ENCODE peak calls at places on chromosomes 6 and 20, in nine cellular contexts. T is uterus; B is cardiac muscle cell; Z is left ventricle myocardium inferior; M is ovary; Y is effector memory CD4-positive, alpha-beta T cell; S is mesendoderm; R is testis; C is HCT116. U is an unnamed sample. For H3K4me1, the result is how much of the 10 kb centered on the place peaks cover.

GRCh38 chr6:134707342-134707982 is 242.4 kb downstream of the ALDH8A1 start:
- DNase-seq in B (peak), T (no peak), M (no peak), R (no peak), S (peak), Y (no peak), Z (no peak), C (no peak), U (no peak)

GRCh38 chr6:160069050-160069454 is 52.6 kb upstream of the SLC22A1 start:
- DNase-seq in R (no peak), S (no peak), T (no peak), Y (no peak), Z (no peak), B (no peak), C (no peak), M (no peak), U (peak)

GRCh38 chr20:4717816-4718215 is 3.9 kb upstream of the PRND start:
- DNase-seq in S (peak), B (peak), C (no peak), Z (no peak), R (no peak), M (no peak), Y (no peak), T (no peak), U (no peak)

GRCh38 chr6:141313986-141314385 is 818.7 kb upstream of the GJE1 start:
- DNase-seq in Z (no peak), Y (no peak), B (no peak), R (no peak), C (no peak), T (no peak), M (no peak), S (no peak), U (no peak)

GRCh38 chr6:20056350-20056992 is 155.8 kb downstream of the MBOAT1 start:
- DNase-seq in M (no peak), B (peak), S (peak), T (no peak), R (no peak), C (peak), Z (no peak), Y (no peak), U (no peak)

GRCh38 chr6:122778961-122779671 is 400 bp upstream of the FABP7 start:
- DNase-seq in Y (no peak), M (no peak), B (no peak), Z (no peak), S (peak), T (no peak), C (no peak), R (no peak), U (no peak)

GRCh38 chr6:157229733-157230132 is 93.6 kb downstream of the TMEM242 start:
- DNase-seq in M (no peak), Z (no peak), S (no peak), B (no peak), C (no peak), T (no peak), Y (no peak), R (no peak), U (no peak)

GRCh38 chr20:48574383-48574782 is 253.4 kb downstream of the PREX1 start:
- DNase-seq in Z (no peak), C (peak), B (peak), Y (no peak), T (no peak), M (no peak), R (peak), S (peak), U (no peak)

GRCh38 chr6:160156842-160157241 is 35.2 kb downstream of the SLC22A1 start:
- DNase-seq in C (no peak), M (no peak), S (no peak), R (no peak), T (no peak), Y (no peak), Z (no peak), B (peak), U (no peak)

GRCh38 chr6:110897433-110897832 is 22.8 kb downstream of the AMD1 start:
- DNase-seq in S (no peak), B (no peak), R (no peak), C (no peak), M (no peak), T (no peak), Z (no peak), Y (no peak), U (no peak)

GRCh38 chr6:12931639-12932038 is 215.1 kb downstream of the PHACTR1 start:
- DNase-seq in Z (no peak), C (no peak), S (no peak), Y (no peak), B (no peak), R (no peak), M (no peak), T (no peak), U (no peak)

GRCh38 chr6:5851261-5851757 is 155.4 kb downstream of the NRN1 start:
- DNase-seq in Y (peak), C (no peak), Z (peak), S (peak), T (no peak), M (no peak), R (peak), B (peak), U (no peak)

GRCh38 chr6:43083041-43083669 is 7.0 kb downstream of the PTK7 start:
- DNase-seq in B (no peak), Z (no peak), T (peak), R (no peak), C (no peak), Y (no peak), S (peak), M (no peak), U (no peak)

GRCh38 chr20:51894201-51894600 is 91.9 kb upstream of the SALL4 start:
- DNase-seq in Z (no peak), S (no peak), T (no peak), M (no peak), Y (no peak), R (no peak), B (no peak), C (no peak), U (no peak)

GRCh38 chr20:58458342-58459057 is 56.7 kb downstream of the APCDD1L start:
- DNase-seq in R (no peak), C (no peak), T (no peak), B (peak), S (peak), M (no peak), Y (no peak), Z (no peak), U (no peak)

GRCh38 chr6:4940416-4940815 is 63.4 kb downstream of the RPP40 start:
- DNase-seq in Y (no peak), R (no peak), C (no peak), M (no peak), S (no peak), B (no peak), Z (no peak), T (no peak), U (no peak)

GRCh38 chr6:159074120-159074684 is 29.4 kb upstream of the TAGAP start:
- DNase-seq in S (peak), C (peak), M (no peak), B (peak), Z (no peak), R (peak), Y (no peak), T (no peak), U (no peak)

GRCh38 chr6:157034433-157035230 is 257.5 kb downstream of the ARID1B start:
- DNase-seq in S (peak), R (no peak), B (peak), C (peak), Y (no peak), T (no peak), M (no peak), Z (no peak), U (no peak)

GRCh38 chr20:9458075-9458818 is 56.1 kb upstream of the LAMP5 start:
- DNase-seq in S (peak), B (peak), T (no peak), Y (no peak), C (peak), M (no peak), R (no peak), Z (no peak), U (no peak)

GRCh38 chr6:170227521-170227983 is 63.3 kb downstream of the DLL1 start:
- DNase-seq in R (no peak), M (peak), S (no peak), C (no peak), B (no peak), Z (no peak), T (no peak), Y (no peak), U (no peak)

GRCh38 chr6:16947461-16948159 is 154.2 kb upstream of the STMND1 start:
- DNase-seq in S (peak), R (no peak), Z (no peak), B (peak), C (peak), M (no peak), Y (no peak), T (peak), U (no peak)

GRCh38 chr6:52407467-52407866 is 12.7 kb upstream of the EFHC1 start:
- DNase-seq in C (no peak), S (peak), M (no peak), B (peak), T (no peak), Y (no peak), R (no peak), Z (no peak), U (no peak)

GRCh38 chr20:35283441-35284266 is 918 bp downstream of the EIF6 start:
- DNase-seq in Z (no peak), B (no peak), M (no peak), S (no peak), Y (no peak), T (no peak), R (no peak), C (no peak), U (no peak)

GRCh38 chr6:108942556-108943492 is 94.6 kb downstream of the ARMC2 start:
- DNase-seq in C (no peak), M (no peak), T (no peak), R (no peak), Y (peak), Z (no peak), S (peak), B (no peak), U (no peak)

GRCh38 chr6:49549691-49550412 is 616 bp upstream of the C6orf141 start:
- DNase-seq in R (no peak), Z (no peak), S (no peak), T (no peak), B (no peak), C (no peak), Y (no peak), M (no peak), U (no peak)
- H3K4me1 ChIP-seq in R (under half), Z (under half), S (under half), T (under half), B (under half), C (half or more), Y (under half), M (under half), U (under half)

DNA sequence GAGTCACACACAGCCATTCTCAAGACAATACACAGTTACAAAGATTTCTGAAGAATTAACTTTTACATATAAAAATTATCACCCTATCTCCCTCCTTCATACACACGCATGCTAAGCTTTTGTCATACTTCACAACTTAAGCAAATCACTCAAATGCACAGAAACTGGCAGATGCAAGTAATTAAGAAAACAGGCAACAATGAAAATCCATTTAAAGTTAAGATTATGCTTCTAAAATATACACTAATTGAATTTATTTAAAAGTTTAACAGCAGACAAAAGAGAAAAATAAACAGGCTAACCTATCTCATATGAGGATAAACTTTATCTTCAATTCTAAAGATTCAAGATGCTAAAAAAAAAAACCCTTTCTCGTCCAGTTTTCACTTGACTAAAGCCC is 68.4 kb downstream of the DST start:
- DNase-seq in S (no peak), M (no peak), C (no peak), Z (no peak), R (no peak), T (no peak), Y (no peak), B (no peak), U (no peak)
- H3K4me1 ChIP-seq in S (under half), M (under half), C (under half), Z (under half), R (under half), T (under half), Y (under half), B (under half), U (under half)

GRCh38 chr6:85455627-85456026 is 5.7 kb downstream of the NT5E start:
- DNase-seq in C (no peak), T (no peak), Z (no peak), B (no peak), R (no peak), S (no peak), Y (no peak), M (no peak), U (no peak)
- H3K4me1 ChIP-seq in C (half or more), T (under half), Z (under half), B (under half), R (under half), S (under half), Y (under half), M (under half), U (under half)

GRCh38 chr6:125746019-125746414 is 3.4 kb upstream of the HEY2 start:
- DNase-seq in C (no peak), S (peak), Y (no peak), Z (no peak), B (no peak), M (no peak), T (no peak), R (no peak), U (no peak)

GRCh38 chr6:125746731-125747588 is 2.5 kb upstream of the HEY2 start:
- DNase-seq in Y (peak), C (no peak), S (peak), M (peak), T (peak), Z (peak), B (peak), R (peak), U (peak)

GRCh38 chr6:125743604-125744003 is 5.8 kb upstream of the HEY2 start:
- DNase-seq in B (no peak), Y (no peak), M (no peak), S (no peak), C (no peak), T (no peak), R (no peak), Z (no peak), U (no peak)

GRCh38 chr6:125747589-125748533 is 1.6 kb upstream of the HEY2 start:
- DNase-seq in M (peak), S (peak), Z (peak), R (peak), T (no peak), B (peak), Y (no peak), C (no peak), U (peak)

DNA sequence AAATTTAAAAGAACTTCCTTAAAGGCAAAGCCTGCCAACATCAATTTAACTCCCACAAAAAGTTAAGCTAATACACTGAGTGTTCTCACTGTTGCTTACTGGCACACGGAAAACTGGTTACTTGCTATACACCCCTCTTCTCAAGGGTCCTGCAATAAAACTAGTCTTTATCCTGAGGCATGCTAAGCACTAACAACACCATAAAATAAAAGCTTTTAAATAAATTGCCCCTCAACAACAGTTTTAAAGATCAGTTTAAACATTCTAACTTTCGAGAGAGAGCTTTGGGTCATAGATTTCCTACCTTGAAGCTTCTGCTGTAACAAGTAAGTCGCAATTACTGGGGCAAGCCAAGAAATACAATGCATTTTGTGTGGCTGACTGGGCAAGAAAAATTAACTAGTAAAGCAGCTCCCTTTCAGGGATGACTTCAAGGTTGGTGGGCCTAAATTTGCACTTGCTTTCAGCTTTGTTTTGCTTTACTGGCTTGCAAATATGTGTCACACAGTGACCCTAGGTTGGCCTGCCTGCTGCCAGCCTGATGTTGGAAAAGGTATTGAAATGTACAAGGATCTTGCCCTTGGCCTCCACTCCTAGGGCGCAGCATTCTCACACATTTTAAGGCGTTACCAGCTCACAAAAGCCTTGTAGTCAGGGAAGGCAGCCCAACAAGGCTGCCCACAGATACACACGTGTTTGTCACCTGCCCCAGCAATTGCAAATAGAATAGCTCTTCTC is 4.0 kb upstream of the HEY2 start:
- DNase-seq in B (no peak), R (no peak), M (no peak), S (peak), Z (no peak), T (no peak), C (no peak), Y (no peak), U (peak)
- H3K4me1 ChIP-seq in B (under half), R (under half), M (under half), S (under half), Z (half or more), T (under half), C (under half), Y (under half), U (under half)

GRCh38 chr20:61896058-61896961 is 169.4 kb downstream of the TAF4 start:
- DNase-seq in R (peak), Y (no peak), Z (peak), B (peak), S (peak), T (no peak), C (peak), M (peak), U (no peak)

GRCh38 chr20:61895686-61896057 is 170.0 kb downstream of the TAF4 start:
- DNase-seq in Y (no peak), T (no peak), R (no peak), Z (no peak), C (no peak), M (no peak), S (no peak), B (no peak), U (no peak)

GRCh38 chr20:61897401-61898295 is 168.0 kb downstream of the TAF4 start:
- DNase-seq in Z (no peak), R (no peak), B (no peak), T (no peak), Y (no peak), S (no peak), C (no peak), M (no peak), U (no peak)

GRCh38 chr20:61891916-61892649 is 173.6 kb downstream of the TAF4 start:
- DNase-seq in Y (no peak), C (no peak), T (no peak), B (no peak), M (no peak), Z (no peak), S (no peak), R (no peak), U (no peak)

DNA sequence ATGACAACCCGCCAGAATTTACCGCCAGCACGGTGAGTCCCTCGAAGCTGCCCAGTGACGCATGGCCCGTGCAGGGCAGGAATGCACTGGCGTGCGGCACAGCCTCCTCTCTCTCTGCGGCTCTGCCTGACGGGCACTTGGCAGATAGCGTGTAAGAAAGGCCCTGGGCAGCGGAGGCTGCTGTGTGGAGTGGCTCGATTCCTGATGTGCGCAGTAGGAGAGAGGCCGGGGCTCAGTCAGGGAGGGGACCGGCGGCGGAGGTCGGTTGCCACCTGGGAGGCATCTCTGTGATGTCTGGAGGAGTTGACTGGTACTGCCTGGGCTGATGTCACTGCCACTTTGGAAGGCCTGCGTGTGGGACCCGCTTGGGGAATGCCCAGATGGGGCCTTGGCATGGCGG is 170.7 kb downstream of the TAF4 start:
- DNase-seq in Y (no peak), M (no peak), Z (no peak), T (no peak), S (no peak), C (no peak), R (no peak), B (no peak), U (no peak)
- H3K4me1 ChIP-seq in Y (under half), M (under half), Z (under half), T (under half), S (under half), C (under half), R (under half), B (under half), U (under half)

GRCh38 chr6:129817821-129818220 is 43.3 kb downstream of the TMEM244 start:
- DNase-seq in S (no peak), Z (no peak), C (no peak), R (no peak), M (no peak), T (no peak), B (no peak), Y (no peak), U (no peak)
- H3K4me1 ChIP-seq in S (under half), Z (under half), C (under half), R (under half), M (under half), T (under half), B (under half), Y (under half), U (under half)

GRCh38 chr6:30881987-30882763 is 2.1 kb upstream of the DDR1 start:
- DNase-seq in S (peak), B (peak), M (peak), R (no peak), Z (no peak), Y (no peak), C (no peak), T (peak), U (no peak)
- H3K4me1 ChIP-seq in S (under half), B (half or more), M (under half), R (half or more), Z (half or more), Y (under half), C (half or more), T (under half), U (under half)

U was measured in right lobe of liver.